ENCODE peak calls at places on chromosomes 6 and 20, in nine cellular contexts. L is mucosa of descending colon; M is lower leg skin; X is A172; Y is Calu3; D is choroid plexus epithelial cell; I is activated CD4-positive, CD25-positive, alpha-beta regulatory T cell; S is endothelial cell of umbilical vein; C is small intestine. K is an unnamed sample.

GRCh38 chr6:169618526-169619490 is 83.0 kb downstream of the WDR27 start:
- DNase-seq in L (no peak), M (no peak), X (peak; percentile 48), Y (no peak), D (peak; percentile 74), I (no peak), S (no peak), C (no peak), K (no peak)

GRCh38 chr6:3316818-3317217 is 58.1 kb downstream of the PSMG4 start:
- DNase-seq in L (no peak), M (no peak), X (no peak), Y (no peak), D (no peak), I (no peak), S (no peak), C (no peak), K (no peak)

GRCh38 chr6:20737912-20738311 is 203.7 kb downstream of the CDKAL1 start:
- DNase-seq in L (no peak), M (no peak), X (no peak), Y (no peak), D (no peak), I (no peak), S (no peak), C (no peak), K (no peak)

GRCh38 chr20:40663991-40664880 is 24.8 kb downstream of the MAFB start:
- DNase-seq in L (no peak), M (no peak), X (no peak), Y (peak; percentile 80), D (no peak), I (no peak), S (no peak), C (no peak), K (no peak)

GRCh38 chr6:167799033-167799933 is 27.4 kb upstream of the AFDN start:
- DNase-seq in L (no peak), M (peak; percentile 9), X (no peak), Y (peak; percentile 28), D (peak; percentile 32), I (no peak), S (peak; percentile 11), C (no peak), K (no peak)

GRCh38 chr20:60138263-60139127 is 180.3 kb downstream of the CDH26 start:
- DNase-seq in L (peak; percentile 26), M (no peak), X (no peak), Y (peak; percentile 75), D (peak; percentile 32), I (no peak), S (no peak), C (no peak), K (peak; percentile 74)

GRCh38 chr6:151847064-151847463 is 39.6 kb downstream of the ESR1 start:
- DNase-seq in L (peak; percentile 18), M (no peak), X (peak; percentile 48), Y (peak; percentile 27), D (peak; percentile 75), I (no peak), S (peak; percentile 55), C (no peak), K (peak; percentile 48)

GRCh38 chr20:43942661-43943285 is 28.1 kb downstream of the TOX2 start:
- DNase-seq in L (no peak), M (no peak), X (peak; percentile 65), Y (peak; percentile 47), D (peak; percentile 89), I (no peak), S (peak; percentile 78), C (no peak), K (peak; percentile 37)

GRCh38 chr20:40694246-40694645 is 5.2 kb upstream of the MAFB start:
- DNase-seq in L (no peak), M (no peak), X (no peak), Y (no peak), D (no peak), I (no peak), S (no peak), C (no peak), K (no peak)

GRCh38 chr6:28254340-28254618 is 2.2 kb upstream of the ZKSCAN4 start:
- DNase-seq in L (no peak), M (no peak), X (no peak), Y (no peak), D (no peak), I (no peak), S (no peak), C (no peak), K (no peak)

GRCh38 chr6:166008441-166009369 is 158.9 kb downstream of the TBXT start:
- DNase-seq in L (no peak), M (no peak), X (no peak), Y (no peak), D (peak; percentile 74), I (no peak), S (no peak), C (no peak), K (no peak)